ENCODE peak calls at places on chromosomes 1 and 21, in eight cellular contexts. X, W, R, V, T, P, I and Y are unnamed samples.

GRCh38 chr1:25148673-25149300 is 83.5 kb downstream of the SYF2 start:
- DNase-seq in X (peak), W (peak), R (no peak), V (peak), T (no peak), P (no peak), I (no peak), Y (peak)

GRCh38 chr1:154386643-154387352 is 18.3 kb upstream of the IL6R start:
- DNase-seq in X (no peak), W (no peak), R (no peak), V (no peak), T (no peak), P (no peak), I (peak), Y (no peak)

GRCh38 chr21:36155603-36156338 is 853 bp upstream of the DOP1B start:
- DNase-seq in X (no peak), W (no peak), R (no peak), V (peak), T (no peak), P (peak), I (peak), Y (no peak)

GRCh38 chr1:41613646-41614592 is 129.4 kb upstream of the EDN2 start:
- DNase-seq in X (peak), W (no peak), R (no peak), V (no peak), T (no peak), P (no peak), I (no peak), Y (peak)

GRCh38 chr1:230215049-230215448 is 148.0 kb downstream of the GALNT2 start:
- DNase-seq in X (peak), W (peak), R (no peak), V (peak), T (no peak), P (peak), I (peak), Y (peak)

GRCh38 chr1:151710187-151710586 is 6.4 kb downstream of the CELF3 start:
- DNase-seq in X (peak), W (no peak), R (no peak), V (peak), T (no peak), P (peak), I (no peak), Y (peak)

GRCh38 chr1:203600782-203601513 is 25.7 kb upstream of the ATP2B4 start:
- DNase-seq in X (no peak), W (no peak), R (no peak), V (no peak), T (no peak), P (no peak), I (peak), Y (no peak)

GRCh38 chr1:76023669-76024407 is 50.7 kb upstream of the ST6GALNAC3 start:
- DNase-seq in X (peak), W (no peak), R (no peak), V (no peak), T (no peak), P (no peak), I (no peak), Y (no peak)

GRCh38 chr1:7280257-7280656 is 490.8 kb upstream of the VAMP3 start:
- DNase-seq in X (no peak), W (no peak), R (no peak), V (no peak), T (no peak), P (no peak), I (no peak), Y (no peak)

GRCh38 chr1:8203056-8203455 is 114.9 kb upstream of the SLC45A1 start:
- DNase-seq in X (no peak), W (no peak), R (no peak), V (no peak), T (no peak), P (no peak), I (no peak), Y (peak)

GRCh38 chr1:61641578-61642336 is 83.2 kb downstream of the TM2D1 start:
- DNase-seq in X (peak), W (peak), R (peak), V (peak), T (peak), P (peak), I (peak), Y (peak)

GRCh38 chr1:24692351-24692980 is 49.4 kb downstream of the SRRM1 start:
- DNase-seq in X (no peak), W (no peak), R (no peak), V (no peak), T (no peak), P (no peak), I (no peak), Y (no peak)

GRCh38 chr1:214466759-214467585 is 84.4 kb downstream of the PTPN14 start:
- DNase-seq in X (no peak), W (peak), R (no peak), V (no peak), T (peak), P (peak), I (no peak), Y (no peak)

GRCh38 chr1:162276493-162276892 is 100.2 kb downstream of the SPATA46 start:
- DNase-seq in X (peak), W (peak), R (peak), V (peak), T (no peak), P (peak), I (peak), Y (peak)

GRCh38 chr1:45864765-45865164 is 61.4 kb downstream of the MAST2 start:
- DNase-seq in X (peak), W (no peak), R (no peak), V (no peak), T (no peak), P (no peak), I (no peak), Y (peak)

GRCh38 chr1:88773540-88774150 is 89.6 kb downstream of the PKN2 start:
- DNase-seq in X (peak), W (peak), R (peak), V (peak), T (no peak), P (peak), I (peak), Y (peak)

DNA sequence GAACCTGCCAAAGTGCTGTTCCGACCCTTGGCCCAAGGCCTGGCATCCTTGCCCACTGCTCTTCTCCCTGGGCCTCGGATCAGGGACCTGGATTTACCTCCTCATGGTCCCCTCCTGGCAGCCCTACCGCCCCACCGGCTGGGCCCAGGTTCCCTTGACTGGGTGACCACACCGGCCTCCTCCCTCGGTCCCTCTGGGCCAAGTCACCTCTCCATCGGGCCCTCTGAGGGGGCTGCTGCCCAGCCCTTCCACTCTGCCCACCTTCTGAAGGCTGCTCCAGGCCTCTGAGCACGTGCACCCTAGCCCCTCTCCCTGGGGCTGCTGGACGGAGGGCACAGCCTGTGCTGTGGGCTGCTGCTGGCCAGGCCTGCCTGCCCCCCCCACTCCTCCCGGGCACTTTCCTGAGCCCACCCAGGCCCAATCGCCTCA is 9.3 kb upstream of the MMEL1 start:
- DNase-seq in X (no peak), W (no peak), R (no peak), V (no peak), T (no peak), P (no peak), I (peak), Y (no peak)
- H3K4me3 ChIP-seq in X (peak), W (peak), R (peak), V (peak), T (peak), P (peak), I (peak), Y (peak)

GRCh38 chr1:35646043-35646442 is 4.7 kb upstream of the PSMB2 start:
- DNase-seq in X (peak), W (peak), R (no peak), V (peak), T (no peak), P (peak), I (no peak), Y (peak)
- TF ChIP-seq CTCF in X (peak), W (no peak), R (peak), V (peak), T (no peak), P (peak), I (peak), Y (peak)

DNA sequence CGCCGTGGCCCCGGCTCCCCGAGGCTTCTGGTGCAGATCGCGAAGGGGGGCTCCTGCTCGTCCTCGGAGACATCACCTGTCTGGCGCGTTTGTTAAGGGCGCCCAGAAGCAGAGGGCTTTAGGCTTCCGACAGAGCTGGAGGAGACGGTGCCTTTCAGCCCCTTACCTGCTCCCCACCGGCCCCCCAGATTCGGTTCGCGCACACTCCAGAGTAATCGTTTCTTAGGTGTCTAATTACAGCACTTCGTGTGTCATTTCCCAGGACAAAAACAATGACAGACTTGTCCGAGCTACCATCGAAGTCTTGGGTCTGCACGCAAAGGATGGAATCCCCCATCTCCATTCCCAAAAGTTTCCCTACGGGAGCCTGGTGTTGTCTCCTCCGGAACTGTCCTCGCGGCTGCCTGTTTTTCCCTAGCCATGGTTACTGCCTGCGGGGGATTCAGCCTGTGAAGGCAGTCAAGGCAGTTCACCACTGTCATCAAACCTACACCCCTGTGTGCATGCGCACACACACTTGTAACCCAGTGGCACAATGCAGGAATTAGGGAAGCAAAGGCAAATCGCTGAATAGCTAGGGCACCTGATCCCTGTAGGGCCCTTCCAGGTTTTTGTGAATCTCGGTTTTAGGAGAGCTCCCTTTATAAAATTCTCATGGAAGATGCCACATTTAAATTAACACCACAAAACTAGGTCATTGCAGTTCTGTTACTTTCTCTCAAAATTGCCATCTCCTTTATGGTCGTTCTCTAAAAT is 738 bp upstream of the CDC42BPA start:
- DNase-seq in X (peak), W (peak), R (no peak), V (peak), T (peak), P (peak), I (peak), Y (peak)
- H3K4me3 ChIP-seq in X (peak), W (peak), R (peak), V (peak), T (peak), P (peak), I (peak), Y (peak)

GRCh38 chr1:195738971-195739650 is 869.1 kb downstream of the KCNT2 start:
- DNase-seq in X (peak), W (peak), R (no peak), V (no peak), T (no peak), P (no peak), I (no peak), Y (no peak)
- TF ChIP-seq CTCF in X (no peak), W (no peak), R (no peak), V (no peak), T (no peak), P (no peak), I (no peak), Y (no peak)

GRCh38 chr1:51203874-51204245 is 32.2 kb upstream of the RNF11 start:
- DNase-seq in X (no peak), W (no peak), R (no peak), V (no peak), T (no peak), P (no peak), I (no peak), Y (no peak)
- H3K4me3 ChIP-seq in X (no peak), W (no peak), R (no peak), V (no peak), T (no peak), P (no peak), I (no peak), Y (no peak)

GRCh38 chr21:33355996-33356395 is 31.2 kb downstream of the IFNAR1 start:
- DNase-seq in X (no peak), W (no peak), R (no peak), V (no peak), T (no peak), P (no peak), I (no peak), Y (no peak)

GRCh38 chr21:33348728-33349127 is 24.0 kb downstream of the IFNAR1 start:
- DNase-seq in X (peak), W (no peak), R (no peak), V (no peak), T (no peak), P (no peak), I (no peak), Y (no peak)

GRCh38 chr21:33355355-33355754 is 30.6 kb downstream of the IFNAR1 start:
- DNase-seq in X (peak), W (no peak), R (no peak), V (no peak), T (no peak), P (no peak), I (no peak), Y (no peak)

GRCh38 chr21:33345751-33346238 is 21.0 kb downstream of the IFNAR1 start:
- DNase-seq in X (no peak), W (no peak), R (no peak), V (no peak), T (no peak), P (no peak), I (no peak), Y (no peak)

GRCh38 chr21:33350676-33351075 is 25.9 kb downstream of the IFNAR1 start:
- DNase-seq in X (no peak), W (no peak), R (no peak), V (no peak), T (no peak), P (no peak), I (no peak), Y (no peak)
- TF ChIP-seq CTCF in X (no peak), W (no peak), R (no peak), V (no peak), T (no peak), P (no peak), I (no peak), Y (no peak)

GRCh38 chr1:206103979-206104378 is 13.2 kb downstream of the AVPR1B start:
- DNase-seq in X (no peak), W (no peak), R (no peak), V (no peak), T (no peak), P (no peak), I (no peak), Y (no peak)
- H3K4me3 ChIP-seq in X (no peak), W (no peak), R (no peak), V (no peak), T (no peak), P (no peak), I (no peak), Y (no peak)